ENCODE peak calls at places on chromosomes 2 and 18, in six cellular contexts. One of them, this sample, is unnamed.

GRCh38 chr2:64781991-64782390 is 128.3 kb upstream of the SERTAD2 start:
- DNase-seq in neural progenitor cell: no peak
- DNase-seq in epithelial cell of esophagus: peak
- DNase-seq in mesothelial cell of epicardium: no peak
- DNase-seq in CD8-positive, alpha-beta T cell: no peak
- DNase-seq in AG09319: no peak
- DNase-seq in this sample: no peak

GRCh38 chr2:216107320-216107719 is 1.8 kb upstream of the XRCC5 start:
- DNase-seq in mesothelial cell of epicardium: no peak
- DNase-seq in neural progenitor cell: no peak
- DNase-seq in AG09319: no peak
- DNase-seq in CD8-positive, alpha-beta T cell: no peak
- DNase-seq in epithelial cell of esophagus: no peak
- DNase-seq in this sample: no peak

GRCh38 chr2:24021122-24021998 is 11.5 kb downstream of the MFSD2B start:
- DNase-seq in epithelial cell of esophagus: peak
- DNase-seq in CD8-positive, alpha-beta T cell: no peak
- DNase-seq in AG09319: no peak
- DNase-seq in neural progenitor cell: peak
- DNase-seq in mesothelial cell of epicardium: no peak
- DNase-seq in this sample: no peak

GRCh38 chr2:123157016-123157415 is 868.1 kb upstream of the CNTNAP5 start:
- DNase-seq in epithelial cell of esophagus: no peak
- DNase-seq in AG09319: no peak
- DNase-seq in mesothelial cell of epicardium: no peak
- DNase-seq in CD8-positive, alpha-beta T cell: no peak
- DNase-seq in neural progenitor cell: no peak
- DNase-seq in this sample: no peak

GRCh38 chr2:226334981-226335720 is 464.5 kb downstream of the IRS1 start:
- DNase-seq in epithelial cell of esophagus: peak
- DNase-seq in AG09319: no peak
- DNase-seq in CD8-positive, alpha-beta T cell: no peak
- DNase-seq in neural progenitor cell: no peak
- DNase-seq in mesothelial cell of epicardium: no peak
- DNase-seq in this sample: no peak

GRCh38 chr2:102046135-102046901 is 54.6 kb downstream of the IL1R2 start:
- DNase-seq in neural progenitor cell: no peak
- DNase-seq in CD8-positive, alpha-beta T cell: no peak
- DNase-seq in epithelial cell of esophagus: no peak
- DNase-seq in mesothelial cell of epicardium: no peak
- DNase-seq in AG09319: no peak
- DNase-seq in this sample: no peak

GRCh38 chr2:70083344-70084156 is 3.7 kb upstream of the PCBP1 start:
- DNase-seq in epithelial cell of esophagus: peak
- DNase-seq in mesothelial cell of epicardium: no peak
- DNase-seq in CD8-positive, alpha-beta T cell: peak
- DNase-seq in AG09319: no peak
- DNase-seq in neural progenitor cell: no peak
- DNase-seq in this sample: no peak

GRCh38 chr2:207854484-207855386 is 85.0 kb upstream of the FZD5 start:
- DNase-seq in epithelial cell of esophagus: no peak
- DNase-seq in CD8-positive, alpha-beta T cell: no peak
- DNase-seq in mesothelial cell of epicardium: no peak
- DNase-seq in AG09319: no peak
- DNase-seq in neural progenitor cell: no peak
- DNase-seq in this sample: no peak

GRCh38 chr18:13538630-13539029 is 187.7 kb downstream of the FAM210A start:
- DNase-seq in CD8-positive, alpha-beta T cell: no peak
- DNase-seq in neural progenitor cell: no peak
- DNase-seq in epithelial cell of esophagus: no peak
- DNase-seq in mesothelial cell of epicardium: no peak
- DNase-seq in AG09319: no peak
- DNase-seq in this sample: no peak

GRCh38 chr18:8988262-8988871 is 114.1 kb upstream of the NDUFV2 start:
- DNase-seq in neural progenitor cell: peak
- DNase-seq in mesothelial cell of epicardium: peak
- DNase-seq in AG09319: peak
- DNase-seq in epithelial cell of esophagus: peak
- DNase-seq in CD8-positive, alpha-beta T cell: peak
- DNase-seq in this sample: peak

GRCh38 chr2:109318150-109318948 is 189.3 kb downstream of the SH3RF3 start:
- DNase-seq in AG09319: peak
- DNase-seq in CD8-positive, alpha-beta T cell: no peak
- DNase-seq in mesothelial cell of epicardium: no peak
- DNase-seq in neural progenitor cell: peak
- DNase-seq in epithelial cell of esophagus: peak
- DNase-seq in this sample: no peak

GRCh38 chr2:173434729-173435345 is 80.2 kb downstream of the CDCA7 start:
- DNase-seq in CD8-positive, alpha-beta T cell: no peak
- DNase-seq in AG09319: no peak
- DNase-seq in epithelial cell of esophagus: no peak
- DNase-seq in neural progenitor cell: no peak
- DNase-seq in mesothelial cell of epicardium: no peak
- DNase-seq in this sample: no peak

GRCh38 chr2:194483041-194483440 is 1174.0 kb upstream of the SLC39A10 start:
- DNase-seq in AG09319: no peak
- DNase-seq in CD8-positive, alpha-beta T cell: no peak
- DNase-seq in mesothelial cell of epicardium: no peak
- DNase-seq in epithelial cell of esophagus: no peak
- DNase-seq in neural progenitor cell: no peak
- DNase-seq in this sample: no peak

GRCh38 chr2:64987963-64988419 is 1.2 kb upstream of the SLC1A4 start:
- DNase-seq in CD8-positive, alpha-beta T cell: no peak
- DNase-seq in epithelial cell of esophagus: peak
- DNase-seq in mesothelial cell of epicardium: no peak
- DNase-seq in AG09319: no peak
- DNase-seq in neural progenitor cell: no peak
- DNase-seq in this sample: no peak

DNA sequence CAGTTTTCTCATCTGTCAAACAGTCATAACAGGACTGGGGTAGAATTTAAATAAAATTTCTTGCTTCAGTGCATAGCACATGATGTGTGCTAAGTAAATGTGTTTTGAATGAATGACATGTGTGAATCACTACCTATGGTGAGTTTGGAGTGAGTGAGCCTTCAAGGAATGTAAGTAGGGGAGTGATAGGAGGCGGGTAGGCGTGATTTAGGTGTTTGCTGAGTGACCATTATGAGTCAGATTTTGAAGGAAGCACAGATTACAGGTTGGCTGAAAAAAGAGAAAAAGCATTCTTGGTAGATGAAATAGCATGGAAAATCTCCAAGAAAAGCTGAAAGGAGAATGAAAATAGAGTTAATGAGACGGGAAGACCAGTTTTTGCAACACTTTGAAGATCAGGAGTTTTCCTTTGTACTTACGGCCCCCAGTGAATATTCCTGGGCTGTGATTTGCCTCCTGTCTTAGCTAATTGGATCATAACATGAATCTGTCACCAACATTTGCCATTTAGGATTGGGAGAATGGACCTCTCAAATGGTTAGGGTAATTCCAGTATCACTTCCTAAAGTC is 136.9 kb upstream of the GATA6 start:
- DNase-seq in neural progenitor cell: peak
- DNase-seq in epithelial cell of esophagus: peak
- DNase-seq in mesothelial cell of epicardium: no peak
- DNase-seq in AG09319: peak
- DNase-seq in CD8-positive, alpha-beta T cell: no peak
- DNase-seq in this sample: no peak
- TF ChIP-seq CTCF in neural progenitor cell: no peak
- TF ChIP-seq CTCF in epithelial cell of esophagus: no peak
- TF ChIP-seq CTCF in mesothelial cell of epicardium: no peak
- TF ChIP-seq CTCF in AG09319: no peak
- TF ChIP-seq CTCF in CD8-positive, alpha-beta T cell: no peak
- TF ChIP-seq CTCF in this sample: no peak

GRCh38 chr2:168494190-168494711 is 38.2 kb downstream of the CERS6 start:
- DNase-seq in neural progenitor cell: peak
- DNase-seq in mesothelial cell of epicardium: no peak
- DNase-seq in CD8-positive, alpha-beta T cell: no peak
- DNase-seq in AG09319: no peak
- DNase-seq in epithelial cell of esophagus: peak
- DNase-seq in this sample: no peak

GRCh38 chr2:168495524-168495923 is 39.5 kb downstream of the CERS6 start:
- DNase-seq in neural progenitor cell: no peak
- DNase-seq in epithelial cell of esophagus: no peak
- DNase-seq in AG09319: no peak
- DNase-seq in CD8-positive, alpha-beta T cell: no peak
- DNase-seq in mesothelial cell of epicardium: no peak
- DNase-seq in this sample: no peak

GRCh38 chr2:168486440-168486839 is 30.4 kb downstream of the CERS6 start:
- DNase-seq in neural progenitor cell: no peak
- DNase-seq in CD8-positive, alpha-beta T cell: no peak
- DNase-seq in epithelial cell of esophagus: no peak
- DNase-seq in mesothelial cell of epicardium: no peak
- DNase-seq in AG09319: no peak
- DNase-seq in this sample: no peak

GRCh38 chr2:168490015-168490874 is 34.2 kb downstream of the CERS6 start:
- DNase-seq in neural progenitor cell: peak
- DNase-seq in epithelial cell of esophagus: peak
- DNase-seq in AG09319: no peak
- DNase-seq in CD8-positive, alpha-beta T cell: peak
- DNase-seq in mesothelial cell of epicardium: no peak
- DNase-seq in this sample: no peak

GRCh38 chr2:168490916-168491605 is 35.0 kb downstream of the CERS6 start:
- DNase-seq in neural progenitor cell: no peak
- DNase-seq in CD8-positive, alpha-beta T cell: no peak
- DNase-seq in mesothelial cell of epicardium: no peak
- DNase-seq in epithelial cell of esophagus: no peak
- DNase-seq in AG09319: no peak
- DNase-seq in this sample: no peak
- TF ChIP-seq CTCF in neural progenitor cell: no peak
- TF ChIP-seq CTCF in CD8-positive, alpha-beta T cell: no peak
- TF ChIP-seq CTCF in mesothelial cell of epicardium: no peak
- TF ChIP-seq CTCF in epithelial cell of esophagus: no peak
- TF ChIP-seq CTCF in AG09319: no peak
- TF ChIP-seq CTCF in this sample: no peak

GRCh38 chr18:66534110-66534509 is 69.8 kb downstream of the CDH19 start:
- DNase-seq in mesothelial cell of epicardium: no peak
- DNase-seq in CD8-positive, alpha-beta T cell: no peak
- DNase-seq in neural progenitor cell: no peak
- DNase-seq in AG09319: no peak
- DNase-seq in epithelial cell of esophagus: no peak
- DNase-seq in this sample: no peak

GRCh38 chr18:66533693-66534092 is 70.2 kb downstream of the CDH19 start:
- DNase-seq in epithelial cell of esophagus: no peak
- DNase-seq in mesothelial cell of epicardium: no peak
- DNase-seq in AG09319: no peak
- DNase-seq in CD8-positive, alpha-beta T cell: no peak
- DNase-seq in neural progenitor cell: no peak
- DNase-seq in this sample: no peak
- TF ChIP-seq CTCF in epithelial cell of esophagus: peak
- TF ChIP-seq CTCF in mesothelial cell of epicardium: peak
- TF ChIP-seq CTCF in AG09319: no peak
- TF ChIP-seq CTCF in CD8-positive, alpha-beta T cell: no peak
- TF ChIP-seq CTCF in neural progenitor cell: peak
- TF ChIP-seq CTCF in this sample: no peak

GRCh38 chr2:187971893-187972292 is 319.8 kb upstream of the GULP1 start:
- DNase-seq in epithelial cell of esophagus: no peak
- DNase-seq in neural progenitor cell: no peak
- DNase-seq in mesothelial cell of epicardium: no peak
- DNase-seq in CD8-positive, alpha-beta T cell: no peak
- DNase-seq in AG09319: no peak
- DNase-seq in this sample: no peak
- TF ChIP-seq CTCF in epithelial cell of esophagus: no peak
- TF ChIP-seq CTCF in neural progenitor cell: peak
- TF ChIP-seq CTCF in mesothelial cell of epicardium: no peak
- TF ChIP-seq CTCF in CD8-positive, alpha-beta T cell: no peak
- TF ChIP-seq CTCF in AG09319: no peak
- TF ChIP-seq CTCF in this sample: no peak

GRCh38 chr2:234500394-234501006 is 3.6 kb upstream of the ARL4C start:
- DNase-seq in CD8-positive, alpha-beta T cell: peak
- DNase-seq in mesothelial cell of epicardium: no peak
- DNase-seq in neural progenitor cell: peak
- DNase-seq in AG09319: no peak
- DNase-seq in epithelial cell of esophagus: peak
- DNase-seq in this sample: no peak
- TF ChIP-seq CTCF in CD8-positive, alpha-beta T cell: peak
- TF ChIP-seq CTCF in mesothelial cell of epicardium: no peak
- TF ChIP-seq CTCF in neural progenitor cell: peak
- TF ChIP-seq CTCF in AG09319: peak
- TF ChIP-seq CTCF in epithelial cell of esophagus: peak
- TF ChIP-seq CTCF in this sample: peak

GRCh38 chr2:143433840-143434239 is 304.6 kb downstream of the ARHGAP15 start:
- DNase-seq in mesothelial cell of epicardium: no peak
- DNase-seq in epithelial cell of esophagus: no peak
- DNase-seq in AG09319: no peak
- DNase-seq in neural progenitor cell: no peak
- DNase-seq in CD8-positive, alpha-beta T cell: no peak
- DNase-seq in this sample: no peak

GRCh38 chr2:143435112-143435511 is 305.9 kb downstream of the ARHGAP15 start:
- DNase-seq in AG09319: no peak
- DNase-seq in mesothelial cell of epicardium: no peak
- DNase-seq in neural progenitor cell: no peak
- DNase-seq in CD8-positive, alpha-beta T cell: no peak
- DNase-seq in epithelial cell of esophagus: no peak
- DNase-seq in this sample: no peak

GRCh38 chr2:143431316-143431715 is 302.1 kb downstream of the ARHGAP15 start:
- DNase-seq in epithelial cell of esophagus: no peak
- DNase-seq in neural progenitor cell: no peak
- DNase-seq in mesothelial cell of epicardium: no peak
- DNase-seq in AG09319: no peak
- DNase-seq in CD8-positive, alpha-beta T cell: no peak
- DNase-seq in this sample: no peak

GRCh38 chr2:143434445-143434844 is 305.2 kb downstream of the ARHGAP15 start:
- DNase-seq in neural progenitor cell: no peak
- DNase-seq in epithelial cell of esophagus: no peak
- DNase-seq in CD8-positive, alpha-beta T cell: no peak
- DNase-seq in AG09319: no peak
- DNase-seq in mesothelial cell of epicardium: no peak
- DNase-seq in this sample: no peak

DNA sequence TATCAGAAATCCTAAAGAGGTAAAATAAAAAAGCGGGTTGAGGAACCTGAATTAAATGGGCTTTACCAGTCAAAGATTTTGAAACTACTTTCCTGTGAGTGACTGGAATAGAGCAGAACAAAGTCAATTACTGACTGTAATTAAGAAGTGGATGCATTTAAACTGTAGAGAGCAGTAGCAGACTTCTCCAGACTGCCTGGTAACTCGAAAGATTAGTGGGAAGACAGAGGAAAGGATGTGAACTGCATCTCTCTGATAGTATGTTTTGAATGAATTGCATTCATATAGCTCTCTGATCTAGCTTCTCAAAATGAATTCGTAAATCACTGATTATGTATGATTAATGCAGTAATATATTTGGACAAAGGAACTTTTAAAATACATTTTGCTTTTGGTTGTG is 303.9 kb downstream of the ARHGAP15 start:
- DNase-seq in neural progenitor cell: peak
- DNase-seq in CD8-positive, alpha-beta T cell: no peak
- DNase-seq in epithelial cell of esophagus: no peak
- DNase-seq in mesothelial cell of epicardium: no peak
- DNase-seq in AG09319: no peak
- DNase-seq in this sample: no peak
- TF ChIP-seq CTCF in neural progenitor cell: peak
- TF ChIP-seq CTCF in CD8-positive, alpha-beta T cell: no peak
- TF ChIP-seq CTCF in epithelial cell of esophagus: peak
- TF ChIP-seq CTCF in mesothelial cell of epicardium: no peak
- TF ChIP-seq CTCF in AG09319: no peak
- TF ChIP-seq CTCF in this sample: peak

DNA sequence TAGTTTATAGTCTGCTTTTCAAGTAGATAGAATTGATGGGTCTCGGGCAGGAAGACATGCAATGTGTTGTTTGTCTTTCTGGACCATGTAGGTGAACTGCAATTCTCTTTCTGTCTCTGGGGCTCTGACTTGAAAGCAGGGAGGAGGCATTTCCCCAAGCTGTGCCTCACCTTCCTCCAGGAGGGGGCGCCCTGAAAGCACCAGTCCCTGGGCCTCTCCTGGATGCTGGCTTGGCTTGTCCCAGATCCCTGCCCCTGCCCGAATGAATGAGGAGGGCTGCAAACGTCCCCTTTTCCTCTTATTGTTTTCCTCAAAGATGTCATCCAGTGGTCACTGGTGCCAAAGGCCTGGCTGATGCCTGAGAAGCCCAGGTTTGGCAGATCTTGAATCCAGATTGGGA is 270.6 kb downstream of the CELF4 start:
- DNase-seq in CD8-positive, alpha-beta T cell: no peak
- DNase-seq in mesothelial cell of epicardium: peak
- DNase-seq in epithelial cell of esophagus: peak
- DNase-seq in neural progenitor cell: peak
- DNase-seq in AG09319: no peak
- DNase-seq in this sample: no peak
- TF ChIP-seq CTCF in CD8-positive, alpha-beta T cell: no peak
- TF ChIP-seq CTCF in mesothelial cell of epicardium: peak
- TF ChIP-seq CTCF in epithelial cell of esophagus: peak
- TF ChIP-seq CTCF in neural progenitor cell: peak
- TF ChIP-seq CTCF in AG09319: peak
- TF ChIP-seq CTCF in this sample: peak